ENCODE peak calls at places on chromosomes 12 and 14, in seven cellular contexts. One of them, this sample, is unnamed.

GRCh38 chr12:80469681-80470080 is 25.6 kb downstream of the PTPRQ start:
- DNase-seq in CD8-positive, alpha-beta memory T cell: no peak
- DNase-seq in erythroblast: no peak
- DNase-seq in AG10803: peak
- DNase-seq in kidney tubule cell: no peak
- DNase-seq in activated T-cell treated with anti-CD3 and anti-CD28 coated beads, Interleukin-2, amount 50 U/mL, for 48 hours: no peak
- DNase-seq in astrocyte of the spinal cord: no peak
- DNase-seq in this sample: no peak

GRCh38 chr12:3365416-3366385 is 125.3 kb upstream of the PRMT8 start:
- DNase-seq in CD8-positive, alpha-beta memory T cell: no peak
- DNase-seq in erythroblast: no peak
- DNase-seq in AG10803: no peak
- DNase-seq in kidney tubule cell: peak
- DNase-seq in activated T-cell treated with anti-CD3 and anti-CD28 coated beads, Interleukin-2, amount 50 U/mL, for 48 hours: no peak
- DNase-seq in astrocyte of the spinal cord: no peak
- DNase-seq in this sample: no peak

GRCh38 chr12:11837318-11837934 is 188.0 kb downstream of the ETV6 start:
- DNase-seq in CD8-positive, alpha-beta memory T cell: no peak
- DNase-seq in erythroblast: no peak
- DNase-seq in AG10803: no peak
- DNase-seq in kidney tubule cell: no peak
- DNase-seq in activated T-cell treated with anti-CD3 and anti-CD28 coated beads, Interleukin-2, amount 50 U/mL, for 48 hours: no peak
- DNase-seq in astrocyte of the spinal cord: no peak
- DNase-seq in this sample: no peak

GRCh38 chr14:93263416-93263815 is 56.4 kb downstream of the UBR7 start:
- DNase-seq in CD8-positive, alpha-beta memory T cell: no peak
- DNase-seq in erythroblast: no peak
- DNase-seq in AG10803: no peak
- DNase-seq in kidney tubule cell: peak
- DNase-seq in activated T-cell treated with anti-CD3 and anti-CD28 coated beads, Interleukin-2, amount 50 U/mL, for 48 hours: no peak
- DNase-seq in astrocyte of the spinal cord: no peak
- DNase-seq in this sample: no peak

GRCh38 chr14:68695326-68695768 is 97.5 kb downstream of the ZFP36L1 start:
- DNase-seq in CD8-positive, alpha-beta memory T cell: no peak
- DNase-seq in erythroblast: no peak
- DNase-seq in AG10803: peak
- DNase-seq in kidney tubule cell: peak
- DNase-seq in activated T-cell treated with anti-CD3 and anti-CD28 coated beads, Interleukin-2, amount 50 U/mL, for 48 hours: peak
- DNase-seq in astrocyte of the spinal cord: peak
- DNase-seq in this sample: no peak

GRCh38 chr14:50658203-50658602 is 9.9 kb downstream of the SAV1 start:
- DNase-seq in CD8-positive, alpha-beta memory T cell: no peak
- DNase-seq in erythroblast: no peak
- DNase-seq in AG10803: peak
- DNase-seq in kidney tubule cell: peak
- DNase-seq in activated T-cell treated with anti-CD3 and anti-CD28 coated beads, Interleukin-2, amount 50 U/mL, for 48 hours: no peak
- DNase-seq in astrocyte of the spinal cord: peak
- DNase-seq in this sample: no peak

GRCh38 chr12:94134226-94134795 is 14.1 kb upstream of the PLXNC1 start:
- DNase-seq in CD8-positive, alpha-beta memory T cell: peak
- DNase-seq in erythroblast: peak
- DNase-seq in AG10803: peak
- DNase-seq in kidney tubule cell: peak
- DNase-seq in activated T-cell treated with anti-CD3 and anti-CD28 coated beads, Interleukin-2, amount 50 U/mL, for 48 hours: no peak
- DNase-seq in astrocyte of the spinal cord: peak
- DNase-seq in this sample: no peak

GRCh38 chr12:47095446-47096236 is 15.9 kb upstream of the AMIGO2 start:
- DNase-seq in CD8-positive, alpha-beta memory T cell: no peak
- DNase-seq in erythroblast: no peak
- DNase-seq in AG10803: peak
- DNase-seq in kidney tubule cell: peak
- DNase-seq in activated T-cell treated with anti-CD3 and anti-CD28 coated beads, Interleukin-2, amount 50 U/mL, for 48 hours: no peak
- DNase-seq in astrocyte of the spinal cord: peak
- DNase-seq in this sample: no peak

GRCh38 chr12:41034686-41035085 is 153.4 kb upstream of the PDZRN4 start:
- DNase-seq in CD8-positive, alpha-beta memory T cell: no peak
- DNase-seq in erythroblast: no peak
- DNase-seq in AG10803: no peak
- DNase-seq in kidney tubule cell: peak
- DNase-seq in activated T-cell treated with anti-CD3 and anti-CD28 coated beads, Interleukin-2, amount 50 U/mL, for 48 hours: no peak
- DNase-seq in astrocyte of the spinal cord: peak
- DNase-seq in this sample: no peak

GRCh38 chr14:94685166-94685581 is 73.0 kb downstream of the SERPINA3 start:
- DNase-seq in CD8-positive, alpha-beta memory T cell: no peak
- DNase-seq in erythroblast: no peak
- DNase-seq in AG10803: no peak
- DNase-seq in kidney tubule cell: no peak
- DNase-seq in activated T-cell treated with anti-CD3 and anti-CD28 coated beads, Interleukin-2, amount 50 U/mL, for 48 hours: no peak
- DNase-seq in astrocyte of the spinal cord: no peak
- DNase-seq in this sample: no peak

GRCh38 chr12:108009442-108009841 is 119.6 kb upstream of the WSCD2 start:
- DNase-seq in CD8-positive, alpha-beta memory T cell: no peak
- DNase-seq in erythroblast: no peak
- DNase-seq in AG10803: no peak
- DNase-seq in kidney tubule cell: peak
- DNase-seq in activated T-cell treated with anti-CD3 and anti-CD28 coated beads, Interleukin-2, amount 50 U/mL, for 48 hours: no peak
- DNase-seq in astrocyte of the spinal cord: no peak
- DNase-seq in this sample: no peak

GRCh38 chr12:42213023-42213422 is 25.0 kb downstream of the YAF2 start:
- DNase-seq in CD8-positive, alpha-beta memory T cell: no peak
- DNase-seq in erythroblast: no peak
- DNase-seq in AG10803: no peak
- DNase-seq in kidney tubule cell: peak
- DNase-seq in activated T-cell treated with anti-CD3 and anti-CD28 coated beads, Interleukin-2, amount 50 U/mL, for 48 hours: no peak
- DNase-seq in astrocyte of the spinal cord: peak
- DNase-seq in this sample: no peak

GRCh38 chr12:2893007-2893406 is 2.3 kb downstream of the TULP3 start:
- DNase-seq in CD8-positive, alpha-beta memory T cell: no peak
- DNase-seq in erythroblast: peak
- DNase-seq in AG10803: peak
- DNase-seq in kidney tubule cell: peak
- DNase-seq in activated T-cell treated with anti-CD3 and anti-CD28 coated beads, Interleukin-2, amount 50 U/mL, for 48 hours: no peak
- DNase-seq in astrocyte of the spinal cord: peak
- DNase-seq in this sample: no peak

GRCh38 chr12:49777800-49778748 is 36.7 kb downstream of the TMBIM6 start:
- DNase-seq in CD8-positive, alpha-beta memory T cell: peak
- DNase-seq in erythroblast: peak
- DNase-seq in AG10803: peak
- DNase-seq in kidney tubule cell: peak
- DNase-seq in activated T-cell treated with anti-CD3 and anti-CD28 coated beads, Interleukin-2, amount 50 U/mL, for 48 hours: peak
- DNase-seq in astrocyte of the spinal cord: peak
- DNase-seq in this sample: peak

GRCh38 chr12:42969357-42969756 is 379.8 kb upstream of the PRICKLE1 start:
- DNase-seq in CD8-positive, alpha-beta memory T cell: no peak
- DNase-seq in erythroblast: no peak
- DNase-seq in AG10803: no peak
- DNase-seq in kidney tubule cell: no peak
- DNase-seq in activated T-cell treated with anti-CD3 and anti-CD28 coated beads, Interleukin-2, amount 50 U/mL, for 48 hours: no peak
- DNase-seq in astrocyte of the spinal cord: no peak
- DNase-seq in this sample: no peak

GRCh38 chr12:131857908-131858850 is 30.0 kb downstream of the MMP17 start:
- DNase-seq in CD8-positive, alpha-beta memory T cell: no peak
- DNase-seq in erythroblast: no peak
- DNase-seq in AG10803: no peak
- DNase-seq in kidney tubule cell: no peak
- DNase-seq in activated T-cell treated with anti-CD3 and anti-CD28 coated beads, Interleukin-2, amount 50 U/mL, for 48 hours: no peak
- DNase-seq in astrocyte of the spinal cord: no peak
- DNase-seq in this sample: no peak

GRCh38 chr14:58846682-58847465 is 209.1 kb downstream of the DACT1 start:
- DNase-seq in CD8-positive, alpha-beta memory T cell: no peak
- DNase-seq in erythroblast: no peak
- DNase-seq in AG10803: no peak
- DNase-seq in kidney tubule cell: no peak
- DNase-seq in activated T-cell treated with anti-CD3 and anti-CD28 coated beads, Interleukin-2, amount 50 U/mL, for 48 hours: no peak
- DNase-seq in astrocyte of the spinal cord: no peak
- DNase-seq in this sample: no peak

GRCh38 chr14:104864267-104865068 is 600 bp upstream of the CEP170B start:
- DNase-seq in CD8-positive, alpha-beta memory T cell: no peak
- DNase-seq in erythroblast: peak
- DNase-seq in AG10803: no peak
- DNase-seq in kidney tubule cell: peak
- DNase-seq in activated T-cell treated with anti-CD3 and anti-CD28 coated beads, Interleukin-2, amount 50 U/mL, for 48 hours: no peak
- DNase-seq in astrocyte of the spinal cord: no peak
- DNase-seq in this sample: no peak

GRCh38 chr12:55142896-55143870 is 17.0 kb downstream of the OR9K2 start:
- DNase-seq in CD8-positive, alpha-beta memory T cell: peak
- DNase-seq in erythroblast: peak
- DNase-seq in AG10803: peak
- DNase-seq in kidney tubule cell: peak
- DNase-seq in activated T-cell treated with anti-CD3 and anti-CD28 coated beads, Interleukin-2, amount 50 U/mL, for 48 hours: peak
- DNase-seq in astrocyte of the spinal cord: peak
- DNase-seq in this sample: peak

GRCh38 chr12:32947203-32947795 is 50.7 kb upstream of the PKP2 start:
- DNase-seq in CD8-positive, alpha-beta memory T cell: no peak
- DNase-seq in erythroblast: no peak
- DNase-seq in AG10803: no peak
- DNase-seq in kidney tubule cell: peak
- DNase-seq in activated T-cell treated with anti-CD3 and anti-CD28 coated beads, Interleukin-2, amount 50 U/mL, for 48 hours: no peak
- DNase-seq in astrocyte of the spinal cord: peak
- DNase-seq in this sample: no peak

GRCh38 chr12:19681007-19681406 is 241.7 kb downstream of the AEBP2 start:
- DNase-seq in CD8-positive, alpha-beta memory T cell: no peak
- DNase-seq in erythroblast: no peak
- DNase-seq in AG10803: no peak
- DNase-seq in kidney tubule cell: no peak
- DNase-seq in activated T-cell treated with anti-CD3 and anti-CD28 coated beads, Interleukin-2, amount 50 U/mL, for 48 hours: no peak
- DNase-seq in astrocyte of the spinal cord: no peak
- DNase-seq in this sample: no peak

GRCh38 chr14:21436567-21437062 is 19.3 kb downstream of the CHD8 start:
- DNase-seq in CD8-positive, alpha-beta memory T cell: no peak
- DNase-seq in erythroblast: no peak
- DNase-seq in AG10803: no peak
- DNase-seq in kidney tubule cell: no peak
- DNase-seq in activated T-cell treated with anti-CD3 and anti-CD28 coated beads, Interleukin-2, amount 50 U/mL, for 48 hours: no peak
- DNase-seq in astrocyte of the spinal cord: peak
- DNase-seq in this sample: no peak

GRCh38 chr14:78181270-78181669 is 11.1 kb downstream of the NRXN3 start:
- DNase-seq in CD8-positive, alpha-beta memory T cell: no peak
- DNase-seq in erythroblast: no peak
- DNase-seq in AG10803: no peak
- DNase-seq in kidney tubule cell: no peak
- DNase-seq in activated T-cell treated with anti-CD3 and anti-CD28 coated beads, Interleukin-2, amount 50 U/mL, for 48 hours: no peak
- DNase-seq in astrocyte of the spinal cord: no peak
- DNase-seq in this sample: no peak

GRCh38 chr14:64754685-64755084 is 50.5 kb downstream of the PLEKHG3 start:
- DNase-seq in CD8-positive, alpha-beta memory T cell: no peak
- DNase-seq in erythroblast: no peak
- DNase-seq in AG10803: no peak
- DNase-seq in kidney tubule cell: no peak
- DNase-seq in activated T-cell treated with anti-CD3 and anti-CD28 coated beads, Interleukin-2, amount 50 U/mL, for 48 hours: no peak
- DNase-seq in astrocyte of the spinal cord: no peak
- DNase-seq in this sample: no peak

GRCh38 chr12:4011597-4011996 is 138.4 kb upstream of the PARP11 start:
- DNase-seq in CD8-positive, alpha-beta memory T cell: no peak
- DNase-seq in erythroblast: no peak
- DNase-seq in AG10803: no peak
- DNase-seq in kidney tubule cell: peak
- DNase-seq in activated T-cell treated with anti-CD3 and anti-CD28 coated beads, Interleukin-2, amount 50 U/mL, for 48 hours: no peak
- DNase-seq in astrocyte of the spinal cord: no peak
- DNase-seq in this sample: no peak

GRCh38 chr14:50088731-50089130 is 27.6 kb downstream of the VCPKMT start:
- DNase-seq in CD8-positive, alpha-beta memory T cell: no peak
- DNase-seq in erythroblast: no peak
- DNase-seq in AG10803: no peak
- DNase-seq in kidney tubule cell: no peak
- DNase-seq in activated T-cell treated with anti-CD3 and anti-CD28 coated beads, Interleukin-2, amount 50 U/mL, for 48 hours: no peak
- DNase-seq in astrocyte of the spinal cord: no peak
- DNase-seq in this sample: no peak

GRCh38 chr12:102005256-102005655 is 56.5 kb downstream of the WASHC3 start:
- DNase-seq in CD8-positive, alpha-beta memory T cell: no peak
- DNase-seq in erythroblast: no peak
- DNase-seq in AG10803: no peak
- DNase-seq in kidney tubule cell: no peak
- DNase-seq in activated T-cell treated with anti-CD3 and anti-CD28 coated beads, Interleukin-2, amount 50 U/mL, for 48 hours: no peak
- DNase-seq in astrocyte of the spinal cord: no peak
- DNase-seq in this sample: no peak

GRCh38 chr14:36430169-36430568 is 89.9 kb downstream of the NKX2-1 start:
- DNase-seq in CD8-positive, alpha-beta memory T cell: no peak
- DNase-seq in erythroblast: no peak
- DNase-seq in AG10803: no peak
- DNase-seq in kidney tubule cell: no peak
- DNase-seq in activated T-cell treated with anti-CD3 and anti-CD28 coated beads, Interleukin-2, amount 50 U/mL, for 48 hours: no peak
- DNase-seq in astrocyte of the spinal cord: no peak
- DNase-seq in this sample: no peak

GRCh38 chr14:102203382-102203781 is 63.7 kb downstream of the WDR20 start:
- DNase-seq in CD8-positive, alpha-beta memory T cell: no peak
- DNase-seq in erythroblast: no peak
- DNase-seq in AG10803: no peak
- DNase-seq in kidney tubule cell: no peak
- DNase-seq in activated T-cell treated with anti-CD3 and anti-CD28 coated beads, Interleukin-2, amount 50 U/mL, for 48 hours: no peak
- DNase-seq in astrocyte of the spinal cord: no peak
- DNase-seq in this sample: no peak

GRCh38 chr12:13941258-13942249 is 39.8 kb downstream of the GRIN2B start:
- DNase-seq in CD8-positive, alpha-beta memory T cell: no peak
- DNase-seq in erythroblast: peak
- DNase-seq in AG10803: peak
- DNase-seq in kidney tubule cell: peak
- DNase-seq in activated T-cell treated with anti-CD3 and anti-CD28 coated beads, Interleukin-2, amount 50 U/mL, for 48 hours: peak
- DNase-seq in astrocyte of the spinal cord: peak
- DNase-seq in this sample: no peak

GRCh38 chr14:29805415-29806123 is 122.1 kb downstream of the PRKD1 start:
- DNase-seq in CD8-positive, alpha-beta memory T cell: no peak
- DNase-seq in erythroblast: peak
- DNase-seq in AG10803: peak
- DNase-seq in kidney tubule cell: peak
- DNase-seq in activated T-cell treated with anti-CD3 and anti-CD28 coated beads, Interleukin-2, amount 50 U/mL, for 48 hours: no peak
- DNase-seq in astrocyte of the spinal cord: peak
- DNase-seq in this sample: no peak

GRCh38 chr14:34322940-34323418 is 139.1 kb downstream of the SPTSSA start:
- DNase-seq in CD8-positive, alpha-beta memory T cell: peak
- DNase-seq in erythroblast: peak
- DNase-seq in AG10803: peak
- DNase-seq in kidney tubule cell: peak
- DNase-seq in activated T-cell treated with anti-CD3 and anti-CD28 coated beads, Interleukin-2, amount 50 U/mL, for 48 hours: peak
- DNase-seq in astrocyte of the spinal cord: peak
- DNase-seq in this sample: peak

GRCh38 chr14:105156414-105157375 is 11.9 kb downstream of the JAG2 start:
- DNase-seq in CD8-positive, alpha-beta memory T cell: no peak
- DNase-seq in erythroblast: no peak
- DNase-seq in AG10803: no peak
- DNase-seq in kidney tubule cell: no peak
- DNase-seq in activated T-cell treated with anti-CD3 and anti-CD28 coated beads, Interleukin-2, amount 50 U/mL, for 48 hours: no peak
- DNase-seq in astrocyte of the spinal cord: no peak
- DNase-seq in this sample: no peak

GRCh38 chr12:26701604-26702215 is 131.3 kb downstream of the ITPR2 start:
- DNase-seq in CD8-positive, alpha-beta memory T cell: peak
- DNase-seq in erythroblast: peak
- DNase-seq in AG10803: peak
- DNase-seq in kidney tubule cell: peak
- DNase-seq in activated T-cell treated with anti-CD3 and anti-CD28 coated beads, Interleukin-2, amount 50 U/mL, for 48 hours: no peak
- DNase-seq in astrocyte of the spinal cord: peak
- DNase-seq in this sample: peak

GRCh38 chr12:12086331-12086730 is 15.6 kb downstream of the BCL2L14 start:
- DNase-seq in CD8-positive, alpha-beta memory T cell: no peak
- DNase-seq in erythroblast: no peak
- DNase-seq in AG10803: no peak
- DNase-seq in kidney tubule cell: no peak
- DNase-seq in activated T-cell treated with anti-CD3 and anti-CD28 coated beads, Interleukin-2, amount 50 U/mL, for 48 hours: no peak
- DNase-seq in astrocyte of the spinal cord: no peak
- DNase-seq in this sample: no peak

GRCh38 chr12:49537231-49537708 is 1.6 kb upstream of the KCNH3 start:
- DNase-seq in CD8-positive, alpha-beta memory T cell: no peak
- DNase-seq in erythroblast: no peak
- DNase-seq in AG10803: no peak
- DNase-seq in kidney tubule cell: no peak
- DNase-seq in activated T-cell treated with anti-CD3 and anti-CD28 coated beads, Interleukin-2, amount 50 U/mL, for 48 hours: no peak
- DNase-seq in astrocyte of the spinal cord: no peak
- DNase-seq in this sample: no peak